ENCODE peak calls at places on chromosomes 12 and 14, in four cellular contexts. V is MG63, T is NCI-H2081 treated with DMSO at 0.1 percent for 48 hours, U is cardiac muscle cell. R is an unnamed sample.

GRCh38 chr12:56061982-56062381 is 18.0 kb upstream of the ERBB3 start:
- DNase-seq in V (no peak), T (no peak), U (no peak), R (no peak)

GRCh38 chr14:67674139-67674479 is 323 bp downstream of the VTI1B start:
- DNase-seq in V (peak; percentile 71), T (no peak), U (peak; percentile 58), R (peak; percentile 6)

GRCh38 chr14:62216121-62216520 is 453.9 kb downstream of the SNAPC1 start:
- DNase-seq in V (no peak), T (no peak), U (no peak), R (no peak)

GRCh38 chr12:122999986-123000420 is 19.5 kb downstream of the ARL6IP4 start:
- DNase-seq in V (no peak), T (no peak), U (no peak), R (no peak)

GRCh38 chr14:99925471-99925870 is 132.3 kb downstream of the EML1 start:
- DNase-seq in V (no peak), T (no peak), U (no peak), R (no peak)

GRCh38 chr12:117272690-117273089 is 82.4 kb upstream of the FBXO21 start:
- DNase-seq in V (no peak), T (no peak), U (no peak), R (no peak)

GRCh38 chr14:105135700-105136395 is 32.7 kb downstream of the JAG2 start:
- DNase-seq in V (no peak), T (no peak), U (no peak), R (no peak)

GRCh38 chr14:81889529-81889928 is 355.9 kb upstream of the SEL1L start:
- DNase-seq in V (no peak), T (no peak), U (no peak), R (no peak)

GRCh38 chr14:71290960-71291466 is 383.8 kb downstream of the PCNX1 start:
- DNase-seq in V (peak; percentile 53), T (no peak), U (peak; percentile 64), R (peak; percentile 85)

GRCh38 chr12:124786065-124786964 is 77.3 kb downstream of the SCARB1 start:
- DNase-seq in V (no peak), T (no peak), U (peak; percentile 95), R (peak; percentile 88)

GRCh38 chr12:117235261-117235660 is 45.0 kb upstream of the FBXO21 start:
- DNase-seq in V (no peak), T (no peak), U (no peak), R (no peak)

GRCh38 chr12:47818701-47819543 is 781 bp downstream of the HDAC7 start:
- DNase-seq in V (peak; percentile 73), T (no peak), U (no peak), R (no peak)

GRCh38 chr14:35416108-35416750 is 11.7 kb upstream of the NFKBIA start:
- DNase-seq in V (no peak), T (no peak), U (no peak), R (no peak)

GRCh38 chr14:64234877-64235651 is 59.1 kb downstream of the ESR2 start:
- DNase-seq in V (no peak), T (no peak), U (peak; percentile 58), R (peak; percentile 36)

GRCh38 chr14:34059037-34059924 is 108.4 kb upstream of the EGLN3 start:
- DNase-seq in V (no peak), T (no peak), U (no peak), R (no peak)

GRCh38 chr12:124655317-124656213 is 88.2 kb upstream of the NCOR2 start:
- DNase-seq in V (peak; percentile 70), T (no peak), U (peak; percentile 98), R (peak; percentile 72)

R was measured in dermis microvascular lymphatic vessel endothelial cell.